ENCODE peak calls at places on chromosomes 4 and X, in seven cellular contexts. F is OCI-LY7, Z is hepatocyte, Q is GM23248, Y is neural progenitor cell, V is HCT116, P is MM.1S. G is an unnamed sample.

GRCh38 chrX:37077646-37078433 is 69.7 kb downstream of the FAM47C start:
- DNase-seq in Q (no peak), Z (no peak), V (no peak), P (no peak), Y (no peak), F (no peak), G (no peak)

GRCh38 chr4:125382995-125383394 is 68.2 kb downstream of the FAT4 start:
- DNase-seq in V (no peak), P (no peak), Q (no peak), F (no peak), Y (no peak), Z (no peak), G (no peak)

GRCh38 chr4:128338634-128339355 is 51.2 kb upstream of the PGRMC2 start:
- DNase-seq in F (no peak), P (no peak), Y (no peak), V (no peak), Z (no peak), Q (peak), G (peak)

GRCh38 chr4:2907706-2908293 is 55.4 kb downstream of the NOP14 start:
- DNase-seq in Q (no peak), P (no peak), V (no peak), Z (peak), Y (no peak), F (no peak), G (peak)

GRCh38 chr4:173746424-173746823 is 216.4 kb upstream of the HAND2 start:
- DNase-seq in Z (no peak), P (peak), Q (no peak), F (no peak), V (no peak), Y (no peak), G (no peak)

GRCh38 chrX:56499372-56499771 is 64.1 kb upstream of the UBQLN2 start:
- DNase-seq in Y (no peak), Z (no peak), F (no peak), Q (no peak), V (no peak), P (no peak), G (peak)

GRCh38 chrX:63657821-63658220 is 127.2 kb downstream of the ARHGEF9 start:
- DNase-seq in P (no peak), Y (no peak), Z (no peak), Q (peak), F (no peak), V (peak), G (peak)

GRCh38 chr4:57943672-57944071 is 833.5 kb upstream of the IGFBP7 start:
- DNase-seq in V (no peak), P (no peak), Y (no peak), F (no peak), Z (no peak), Q (no peak), G (no peak)

GRCh38 chr4:108172780-108173598 is 4.3 kb upstream of the LEF1 start:
- DNase-seq in Q (peak), F (peak), V (no peak), P (peak), Y (peak), Z (peak), G (peak)

GRCh38 chr4:28842271-28842670 is 1877.9 kb upstream of the PCDH7 start:
- DNase-seq in Y (no peak), Q (no peak), V (no peak), F (no peak), Z (no peak), P (no peak), G (peak)
- TF ChIP-seq EZH2phosphoT487 in Y (no peak), Q (no peak), V (no peak), F (no peak), Z (no peak), P (no peak), G (no peak)

GRCh38 chr4:176755001-176755400 is 37.7 kb downstream of the VEGFC start:
- DNase-seq in Z (no peak), Q (no peak), P (no peak), Y (no peak), F (no peak), V (no peak), G (no peak)

GRCh38 chr4:176755624-176756023 is 37.1 kb downstream of the VEGFC start:
- DNase-seq in F (no peak), V (no peak), Q (peak), P (no peak), Y (no peak), Z (no peak), G (no peak)

GRCh38 chr4:176758731-176759130 is 34.0 kb downstream of the VEGFC start:
- DNase-seq in P (no peak), Y (no peak), V (no peak), Q (peak), Z (no peak), F (no peak), G (no peak)

GRCh38 chr4:176752191-176752749 is 40.5 kb downstream of the VEGFC start:
- DNase-seq in V (no peak), Z (no peak), Y (no peak), P (no peak), F (no peak), Q (peak), G (no peak)

GRCh38 chr4:176753049-176753448 is 39.7 kb downstream of the VEGFC start:
- DNase-seq in F (no peak), Q (peak), Y (peak), V (no peak), P (no peak), Z (no peak), G (peak)
- TF ChIP-seq EZH2phosphoT487 in F (no peak), Q (no peak), Y (no peak), V (no peak), P (no peak), Z (no peak), G (no peak)

GRCh38 chrX:17377047-17377692 is 2.2 kb downstream of the NHS start:
- DNase-seq in P (no peak), Y (peak), F (no peak), V (peak), Q (peak), Z (peak), G (no peak)

GRCh38 chrX:17375631-17376380 is 806 bp downstream of the NHS start:
- DNase-seq in Q (peak), P (no peak), V (no peak), Y (peak), F (no peak), Z (peak), G (peak)

GRCh38 chrX:17377795-17378194 is 2.8 kb downstream of the NHS start:
- DNase-seq in V (no peak), F (no peak), Y (peak), P (no peak), Z (no peak), Q (peak), G (no peak)

GRCh38 chrX:17376381-17377046 is 1.5 kb downstream of the NHS start:
- DNase-seq in Y (peak), F (no peak), Z (peak), Q (peak), V (no peak), P (no peak), G (peak)

GRCh38 chrX:17380221-17380620 is 5.2 kb downstream of the NHS start:
- DNase-seq in V (no peak), F (no peak), P (no peak), Z (no peak), Q (no peak), Y (no peak), G (no peak)
- TF ChIP-seq EZH2phosphoT487 in V (no peak), F (no peak), P (no peak), Z (no peak), Q (no peak), Y (no peak), G (no peak)

GRCh38 chr4:5165419-5166369 is 114.4 kb downstream of the STK32B start:
- DNase-seq in F (no peak), P (no peak), Z (peak), Q (peak), V (no peak), Y (peak), G (peak)

GRCh38 chr4:5168891-5169290 is 117.6 kb downstream of the STK32B start:
- DNase-seq in F (no peak), Y (no peak), P (no peak), V (no peak), Q (no peak), Z (no peak), G (no peak)

GRCh38 chr4:5162909-5163508 is 111.7 kb downstream of the STK32B start:
- DNase-seq in Y (no peak), Q (no peak), P (no peak), F (no peak), V (no peak), Z (no peak), G (no peak)

GRCh38 chr4:5164221-5164912 is 113.1 kb downstream of the STK32B start:
- DNase-seq in Q (no peak), P (no peak), Y (no peak), Z (no peak), F (no peak), V (no peak), G (no peak)

DNA sequence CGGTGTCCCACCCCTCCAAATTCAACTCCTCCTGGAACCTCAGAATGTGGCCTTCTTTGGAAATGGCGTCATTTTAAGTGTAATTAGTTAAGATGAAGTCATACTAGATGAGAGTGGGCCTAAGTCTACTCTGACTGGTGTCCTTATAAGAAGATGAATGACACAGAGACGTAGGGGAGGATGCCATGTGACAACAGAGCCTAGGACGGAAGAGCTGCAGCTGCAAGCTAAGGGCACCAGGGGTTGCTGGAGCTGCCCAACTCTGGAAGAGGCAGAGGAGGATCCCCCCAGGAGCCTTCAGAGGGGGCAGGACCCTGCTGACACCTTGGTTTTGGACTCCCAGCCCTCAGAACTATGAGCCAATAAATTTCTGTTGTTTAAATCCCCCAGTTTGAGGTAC is 115.1 kb downstream of the STK32B start:
- DNase-seq in V (no peak), Z (no peak), F (no peak), Y (no peak), Q (no peak), P (no peak), G (no peak)
- TF ChIP-seq EZH2phosphoT487 in V (no peak), Z (no peak), F (no peak), Y (no peak), Q (no peak), P (no peak), G (no peak)

GRCh38 chr4:106263594-106264330 is 52.2 kb downstream of the TBCK start:
- DNase-seq in V (no peak), F (no peak), Q (no peak), Z (no peak), P (no peak), Y (no peak), G (no peak)

GRCh38 chr4:106261980-106262379 is 54.0 kb downstream of the TBCK start:
- DNase-seq in Y (no peak), F (no peak), P (no peak), V (no peak), Q (no peak), Z (no peak), G (no peak)

GRCh38 chr4:106266201-106266600 is 49.8 kb downstream of the TBCK start:
- DNase-seq in Q (peak), Y (no peak), Z (peak), F (peak), P (peak), V (peak), G (peak)

GRCh38 chr4:106268731-106269272 is 47.2 kb downstream of the TBCK start:
- DNase-seq in P (no peak), F (no peak), Q (no peak), Y (no peak), V (no peak), Z (no peak), G (no peak)

DNA sequence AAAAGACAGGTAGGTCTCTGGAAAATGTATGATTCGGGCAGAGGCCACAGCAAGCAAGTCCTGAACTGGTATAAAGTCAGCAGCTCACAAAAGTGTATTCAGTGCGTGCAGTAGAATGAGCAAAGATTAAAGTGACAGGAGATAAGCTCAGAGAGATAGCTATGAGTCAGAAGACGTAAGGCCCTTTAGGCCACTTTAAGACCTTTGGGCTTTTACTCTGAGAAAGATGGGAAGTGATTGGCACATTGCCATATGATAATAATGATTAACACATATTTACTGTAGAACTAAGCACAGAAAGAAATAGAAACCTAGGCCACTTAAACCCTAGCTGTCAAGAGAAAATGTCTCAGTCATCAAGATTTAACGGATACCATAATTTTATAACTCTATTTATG is 51.7 kb downstream of the TBCK start:
- DNase-seq in F (no peak), Q (no peak), P (no peak), Z (peak), Y (no peak), V (no peak), G (no peak)
- TF ChIP-seq EZH2phosphoT487 in F (no peak), Q (no peak), P (no peak), Z (no peak), Y (no peak), V (no peak), G (no peak)

GRCh38 chr4:70586841-70587240 is 5.2 kb upstream of the AMBN start:
- DNase-seq in Q (no peak), V (no peak), Y (no peak), Z (no peak), F (no peak), P (no peak), G (no peak)

GRCh38 chr4:70581980-70582379 is 10.1 kb upstream of the AMBN start:
- DNase-seq in V (no peak), Y (no peak), P (no peak), F (no peak), Z (no peak), Q (no peak), G (no peak)

GRCh38 chr4:70589785-70590184 is 2.3 kb upstream of the AMBN start:
- DNase-seq in Z (no peak), Y (no peak), Q (no peak), V (no peak), P (no peak), F (peak), G (no peak)

DNA sequence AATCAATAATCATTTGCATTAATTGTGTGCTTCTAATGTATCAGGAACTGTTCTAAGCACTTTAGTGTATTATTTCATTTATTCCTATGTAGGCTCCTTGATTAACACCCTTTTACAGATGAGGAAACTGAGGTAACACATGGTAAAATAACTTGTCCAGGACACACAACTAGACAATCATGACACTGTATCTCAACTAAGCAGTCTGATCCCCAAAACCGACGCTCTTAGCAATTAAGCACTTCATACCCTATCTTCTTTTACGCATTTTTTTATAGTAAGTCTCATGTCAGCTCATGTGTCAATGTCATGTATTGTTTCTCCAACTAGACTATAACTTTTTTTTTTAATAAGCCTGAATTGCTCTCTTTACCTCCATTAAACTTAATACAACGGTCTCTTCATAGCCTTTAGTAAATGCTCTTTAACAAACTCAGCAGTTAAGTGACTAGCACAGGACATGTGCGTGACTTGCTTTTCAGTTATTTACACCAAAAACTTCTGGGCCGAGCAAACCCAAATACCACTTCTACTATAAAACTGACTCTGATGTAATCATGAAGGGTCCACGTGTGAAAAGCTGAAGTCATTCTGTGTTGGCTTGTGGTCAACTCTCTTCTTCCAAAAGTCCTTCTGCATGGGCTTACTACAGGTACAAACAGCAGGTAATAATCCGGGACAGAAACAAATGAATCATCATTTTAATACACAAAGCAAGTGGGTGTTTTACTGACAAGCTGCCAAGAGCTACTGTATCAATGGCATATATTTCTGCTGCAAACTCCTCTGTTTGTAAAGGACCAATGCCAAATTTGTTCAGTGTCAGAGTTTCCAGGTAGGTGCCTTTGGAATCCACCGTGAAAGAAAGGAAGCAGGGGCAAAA is 7.9 kb upstream of the AMBN start:
- DNase-seq in Q (no peak), P (no peak), Z (peak), Y (no peak), V (peak), F (no peak), G (peak)
- TF ChIP-seq EZH2phosphoT487 in Q (no peak), P (no peak), Z (no peak), Y (no peak), V (no peak), F (no peak), G (peak)

GRCh38 chr4:102431608-102431961 is 69.6 kb upstream of the NFKB1 start:
- DNase-seq in F (no peak), Q (no peak), Z (no peak), Y (no peak), P (no peak), V (no peak), G (no peak)
- TF ChIP-seq EZH2phosphoT487 in F (no peak), Q (no peak), Z (no peak), Y (no peak), P (no peak), V (no peak), G (no peak)

GRCh38 chr4:40614031-40614430 is 15.6 kb downstream of the RBM47 start:
- DNase-seq in F (no peak), Z (no peak), Q (no peak), V (no peak), Y (no peak), P (no peak), G (no peak)

GRCh38 chr4:40612831-40613230 is 16.8 kb downstream of the RBM47 start:
- DNase-seq in Y (no peak), F (no peak), Z (no peak), Q (no peak), P (no peak), V (no peak), G (no peak)

GRCh38 chr4:40617903-40618302 is 11.8 kb downstream of the RBM47 start:
- DNase-seq in Y (no peak), V (no peak), Z (no peak), P (no peak), F (no peak), Q (peak), G (no peak)

GRCh38 chr4:40608628-40609027 is 21.0 kb downstream of the RBM47 start:
- DNase-seq in F (no peak), Y (no peak), V (no peak), Z (no peak), P (no peak), Q (peak), G (no peak)

DNA sequence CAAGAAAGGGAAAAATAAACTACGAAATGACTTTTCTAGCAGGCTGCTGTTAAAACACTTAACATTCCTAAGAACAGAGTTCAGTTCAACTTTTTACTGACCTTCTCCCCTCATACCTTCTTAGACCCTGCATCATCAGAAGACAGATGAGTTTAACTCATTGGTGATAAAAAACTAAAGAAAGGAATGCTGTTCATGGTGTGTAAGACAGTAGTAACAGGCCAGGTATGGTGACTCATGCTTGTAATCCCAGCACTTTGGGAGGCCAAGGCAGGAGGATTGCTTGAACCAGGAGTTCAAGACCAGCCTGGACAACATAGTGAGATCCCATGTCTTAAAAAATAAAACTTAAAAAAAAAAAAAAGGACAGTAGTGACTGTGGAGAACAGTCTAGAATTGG is 16.2 kb downstream of the RBM47 start:
- DNase-seq in Y (no peak), Q (peak), V (no peak), P (no peak), Z (no peak), F (no peak), G (peak)
- TF ChIP-seq EZH2phosphoT487 in Y (no peak), Q (no peak), V (no peak), P (no peak), Z (no peak), F (no peak), G (no peak)

GRCh38 chrX:154728791-154729190 is 22.1 kb downstream of the GAB3 start:
- DNase-seq in P (no peak), Y (no peak), V (no peak), F (no peak), Z (no peak), Q (no peak), G (no peak)

GRCh38 chrX:154724999-154725756 is 25.7 kb downstream of the GAB3 start:
- DNase-seq in Q (no peak), Z (no peak), V (no peak), F (no peak), Y (no peak), P (peak), G (no peak)

GRCh38 chrX:154730271-154730883 is 20.5 kb downstream of the GAB3 start:
- DNase-seq in V (no peak), Y (no peak), P (no peak), Q (peak), Z (no peak), F (no peak), G (peak)

GRCh38 chrX:154729439-154729838 is 21.4 kb downstream of the GAB3 start:
- DNase-seq in Z (no peak), Q (peak), F (no peak), V (no peak), P (no peak), Y (no peak), G (no peak)

GRCh38 chrX:154727418-154728323 is 23.2 kb downstream of the GAB3 start:
- DNase-seq in Y (no peak), Z (no peak), F (no peak), V (no peak), Q (peak), P (no peak), G (peak)
- TF ChIP-seq EZH2phosphoT487 in Y (no peak), Z (no peak), F (no peak), V (no peak), Q (no peak), P (no peak), G (no peak)

GRCh38 chr4:6517171-6517570 is 44.8 kb upstream of the PPP2R2C start:
- DNase-seq in Z (no peak), Y (no peak), V (no peak), F (no peak), P (no peak), Q (no peak), G (no peak)
- TF ChIP-seq EZH2phosphoT487 in Z (no peak), Y (no peak), V (no peak), F (no peak), P (no peak), Q (no peak), G (no peak)

G was measured in PC-3.